ENCODE peak calls at places on chromosomes 3 and 15, in seven cellular contexts. O is AG10803, U is suprapubic skin, G is cardiac fibroblast, F is pancreas, Q is GM06990, L is lung. W is an unnamed sample.

GRCh38 chr15:64213646-64214045 is 50.8 kb upstream of the PPIB start:
- DNase-seq in O (no peak), F (no peak), Q (no peak), L (no peak), G (no peak), U (no peak), W (no peak)

GRCh38 chr15:95086543-95087252 is 855.3 kb downstream of the MCTP2 start:
- DNase-seq in Q (no peak), L (no peak), G (peak; percentile 45), O (peak; percentile 70), U (no peak), F (no peak), W (no peak)

GRCh38 chr3:48684480-48685143 is 1.1 kb downstream of the NCKIPSD start:
- DNase-seq in F (peak; percentile 61), U (no peak), G (peak; percentile 35), Q (no peak), L (no peak), O (no peak), W (no peak)

GRCh38 chr3:42387802-42388651 is 22.4 kb downstream of the LYZL4 start:
- DNase-seq in O (no peak), L (no peak), F (no peak), U (no peak), Q (no peak), G (no peak), W (no peak)

GRCh38 chr15:78322243-78322642 is 17.9 kb upstream of the CRABP1 start:
- DNase-seq in G (peak; percentile 61), Q (no peak), L (no peak), O (peak; percentile 58), F (no peak), U (no peak), W (no peak)

GRCh38 chr15:42156266-42156922 is at the start of gene PLA2G4F:
- DNase-seq in G (no peak), O (no peak), Q (no peak), U (no peak), F (peak; percentile 86), L (peak; percentile 70), W (no peak)

GRCh38 chr3:32457971-32458471 is 44.6 kb downstream of the CMTM6 start:
- DNase-seq in U (no peak), O (no peak), Q (no peak), F (no peak), L (no peak), G (no peak), W (no peak)

GRCh38 chr3:25465266-25465860 is 37.3 kb downstream of the RARB start:
- DNase-seq in G (no peak), U (no peak), O (no peak), Q (no peak), L (no peak), F (no peak), W (no peak)

GRCh38 chr15:50238263-50238662 is 27.3 kb downstream of the HDC start:
- DNase-seq in F (no peak), G (no peak), U (no peak), Q (no peak), L (no peak), O (no peak), W (no peak)

GRCh38 chr3:148694116-148694515 is 3.6 kb upstream of the AGTR1 start:
- DNase-seq in O (no peak), F (no peak), Q (no peak), G (no peak), U (no peak), L (no peak), W (no peak)

GRCh38 chr15:51202783-51203182 is 108.1 kb upstream of the TNFAIP8L3 start:
- DNase-seq in Q (no peak), L (no peak), U (no peak), F (no peak), O (no peak), G (no peak), W (no peak)

GRCh38 chr3:5162102-5162501 is 25.4 kb upstream of the EDEM1 start:
- DNase-seq in F (no peak), Q (no peak), U (no peak), O (peak; percentile 70), G (peak; percentile 77), L (no peak), W (peak; percentile 31)

GRCh38 chr3:140470962-140471361 is 206.9 kb upstream of the TRIM42 start:
- DNase-seq in U (no peak), F (no peak), L (no peak), O (no peak), Q (no peak), G (no peak), W (no peak)

GRCh38 chr3:42705039-42705767 is 2.6 kb upstream of the HHATL start:
- DNase-seq in Q (no peak), L (no peak), F (no peak), U (no peak), O (no peak), G (no peak), W (no peak)

GRCh38 chr3:124834723-124835718 is 52.1 kb downstream of the ITGB5 start:
- DNase-seq in Q (peak; percentile 71), O (peak; percentile 76), G (peak; percentile 83), L (no peak), U (peak; percentile 68), F (no peak), W (peak; percentile 63)

GRCh38 chr15:53807500-53807899 is 48.0 kb upstream of the WDR72 start:
- DNase-seq in O (no peak), Q (no peak), G (no peak), F (no peak), L (no peak), U (no peak), W (no peak)

GRCh38 chr3:78847603-78848002 is 920.2 kb downstream of the ROBO1 start:
- DNase-seq in Q (no peak), F (no peak), L (no peak), O (no peak), G (no peak), U (no peak), W (no peak)

GRCh38 chr3:52250122-52250521 is 4.6 kb downstream of the PPM1M start:
- DNase-seq in L (no peak), Q (no peak), G (no peak), U (no peak), O (no peak), F (no peak), W (no peak)

GRCh38 chr15:81642451-81642990 is 268.5 kb upstream of the TMC3 start:
- DNase-seq in G (no peak), Q (no peak), F (no peak), L (no peak), U (no peak), O (peak; percentile 13), W (peak; percentile 28)

DNA sequence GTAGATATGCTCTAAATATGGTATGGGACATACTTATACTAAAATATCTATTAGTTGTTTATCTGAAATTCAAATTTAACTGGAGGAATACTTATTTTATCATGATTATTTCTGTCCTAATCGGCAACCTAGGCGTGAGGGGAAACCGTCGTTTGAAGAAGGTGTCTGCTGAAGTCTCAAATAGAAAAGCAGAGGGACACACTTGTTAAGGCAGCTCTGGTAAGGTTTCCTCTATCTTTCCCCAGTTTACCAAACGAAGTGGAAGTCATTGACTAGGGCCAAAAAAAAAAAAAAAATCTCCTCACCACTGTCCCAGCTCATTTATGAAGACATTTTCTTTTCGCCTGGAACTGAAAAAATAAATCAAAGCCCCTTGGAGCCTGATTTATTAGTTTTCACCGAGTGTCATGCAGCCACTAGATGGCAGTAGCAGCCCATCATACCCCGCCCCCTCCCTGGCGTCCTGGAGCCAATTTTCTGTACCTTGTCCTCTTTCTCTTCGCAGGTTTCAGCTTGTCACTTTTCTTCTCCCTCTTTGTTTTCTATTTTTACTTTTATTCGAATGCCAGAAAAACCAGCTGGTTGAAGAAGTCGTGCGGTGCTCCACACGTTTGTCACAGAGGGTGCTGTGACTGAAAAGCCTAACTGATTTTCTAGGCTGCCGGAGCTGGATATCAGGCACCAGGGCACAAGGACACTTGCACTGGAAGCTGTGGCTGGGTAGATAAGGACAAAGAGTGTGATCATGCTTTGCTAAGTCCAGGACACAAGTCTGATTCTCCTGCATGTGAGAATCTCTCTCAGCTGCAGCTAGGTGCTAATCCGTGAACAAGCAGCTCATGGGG is 238.7 kb downstream of the ZPLD1 start:
- DNase-seq in Q (peak; percentile 20), U (no peak), O (peak; percentile 29), G (peak; percentile 58), F (peak; percentile 55), L (peak; percentile 47), W (no peak)
- H3K4me3 ChIP-seq in Q (no peak overlapping the region), U (no peak overlapping the region), O (no peak overlapping the region), G (peak overlapping the region; percentile 20), F (no peak overlapping the region), L (no peak overlapping the region), W (no peak overlapping the region)

GRCh38 chr3:129592362-129593150 is 13.9 kb downstream of the PLXND1 start:
- DNase-seq in G (peak; percentile 72), U (peak; percentile 88), Q (no peak), L (peak; percentile 51), O (no peak), F (no peak), W (no peak)

GRCh38 chr3:129593595-129594339 is 12.7 kb downstream of the PLXND1 start:
- DNase-seq in U (no peak), L (peak; percentile 53), Q (no peak), G (no peak), F (no peak), O (peak; percentile 47), W (no peak)

GRCh38 chr3:129594907-129595390 is 11.5 kb downstream of the PLXND1 start:
- DNase-seq in L (no peak), F (no peak), U (no peak), O (no peak), Q (no peak), G (no peak), W (no peak)

GRCh38 chr3:129591932-129592331 is 14.5 kb downstream of the PLXND1 start:
- DNase-seq in Q (no peak), U (no peak), F (no peak), G (no peak), O (no peak), L (no peak), W (no peak)

DNA sequence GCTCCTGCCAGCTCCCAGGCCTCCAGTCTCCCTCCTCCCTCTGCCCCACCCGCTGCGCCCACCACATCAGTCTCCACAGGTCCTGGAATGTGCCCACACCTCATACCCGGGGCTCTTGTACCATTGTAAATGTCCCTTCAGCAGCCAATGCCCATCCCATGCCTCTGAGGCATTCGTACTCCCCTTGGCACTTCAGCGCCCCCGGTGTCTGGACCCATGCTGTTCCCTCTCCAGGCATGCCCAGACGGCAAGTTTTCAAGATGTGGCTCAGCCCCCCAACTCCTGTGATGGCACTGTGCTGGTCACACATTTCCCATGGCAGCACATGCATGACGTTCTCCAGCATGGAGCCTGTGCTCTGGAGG is 13.3 kb downstream of the PLXND1 start:
- DNase-seq in G (no peak), L (no peak), F (no peak), Q (no peak), U (no peak), O (no peak), W (no peak)
- TF ChIP-seq CTCF in G (peak; percentile 2), L (no peak), F (no peak), Q (peak; percentile 14), U (no peak), O (peak; percentile 23), W (no peak)

DNA sequence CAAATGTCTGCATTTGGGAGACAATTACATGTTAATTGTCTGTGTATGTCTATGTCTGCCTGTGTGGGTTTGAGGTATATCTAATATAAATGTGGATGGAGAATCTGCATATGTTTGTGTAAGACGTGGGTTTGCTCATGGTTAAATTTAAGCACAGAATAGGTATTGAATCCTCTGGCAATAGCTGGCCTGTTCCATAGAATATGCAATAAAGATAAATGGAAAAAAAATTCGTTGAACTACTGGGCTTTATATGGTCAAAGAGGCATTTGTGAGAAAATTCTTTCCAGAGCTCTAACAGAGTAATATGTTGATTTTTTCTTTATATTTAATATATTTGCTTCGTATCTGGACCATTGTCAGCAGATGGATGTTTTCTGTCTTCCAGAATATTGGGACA is 1.4 kb downstream of the VPS8 start:
- DNase-seq in F (no peak), L (no peak), G (no peak), U (no peak), Q (no peak), O (no peak), W (no peak)
- H3K4me3 ChIP-seq in F (no peak overlapping the region), L (no peak overlapping the region), G (peak overlapping the region; percentile 93), U (peak overlapping the region; percentile 99), Q (peak overlapping the region; percentile 94), O (peak overlapping the region; percentile 85), W (peak overlapping the region; percentile 91)

GRCh38 chr3:193701896-193702644 is 109.1 kb downstream of the OPA1 start:
- DNase-seq in Q (peak; percentile 27), F (no peak), L (no peak), O (peak; percentile 55), U (no peak), G (no peak), W (no peak)
- TF ChIP-seq CTCF in Q (no peak), F (no peak), L (no peak), O (no peak), U (no peak), G (no peak), W (no peak)

W was measured in AG04449.